ENCODE peak calls at places on chromosomes 3 and 15, in seven cellular contexts. One of them, this sample, is unnamed.

GRCh38 chr15:33425149-33425548 is 114.4 kb downstream of the RYR3 start:
- DNase-seq in WTC11: no peak
- DNase-seq in type B pancreatic cell: no peak
- DNase-seq in psoas muscle: no peak
- DNase-seq in PC-9: no peak
- DNase-seq in kidney: no peak
- DNase-seq in RWPE1: peak
- DNase-seq in this sample: no peak

GRCh38 chr3:137304313-137305056 is 346.7 kb downstream of the IL20RB start:
- DNase-seq in PC-9: no peak
- DNase-seq in WTC11: peak
- DNase-seq in kidney: no peak
- DNase-seq in type B pancreatic cell: no peak
- DNase-seq in RWPE1: no peak
- DNase-seq in psoas muscle: no peak
- DNase-seq in this sample: no peak

GRCh38 chr3:183868804-183869203 is 15.9 kb downstream of the PARL start:
- DNase-seq in kidney: no peak
- DNase-seq in type B pancreatic cell: no peak
- DNase-seq in psoas muscle: no peak
- DNase-seq in RWPE1: no peak
- DNase-seq in WTC11: no peak
- DNase-seq in PC-9: no peak
- DNase-seq in this sample: no peak

GRCh38 chr15:77642793-77643430 is 10.2 kb upstream of the LINGO1 start:
- DNase-seq in psoas muscle: no peak
- DNase-seq in WTC11: no peak
- DNase-seq in PC-9: no peak
- DNase-seq in RWPE1: no peak
- DNase-seq in type B pancreatic cell: no peak
- DNase-seq in kidney: no peak
- DNase-seq in this sample: no peak

GRCh38 chr3:62142280-62142679 is 231.1 kb downstream of the FEZF2 start:
- DNase-seq in kidney: no peak
- DNase-seq in RWPE1: no peak
- DNase-seq in psoas muscle: no peak
- DNase-seq in PC-9: no peak
- DNase-seq in WTC11: no peak
- DNase-seq in type B pancreatic cell: no peak
- DNase-seq in this sample: no peak

GRCh38 chr15:93347917-93348316 is 258.9 kb upstream of the RGMA start:
- DNase-seq in psoas muscle: no peak
- DNase-seq in PC-9: no peak
- DNase-seq in type B pancreatic cell: no peak
- DNase-seq in RWPE1: no peak
- DNase-seq in kidney: no peak
- DNase-seq in WTC11: no peak
- DNase-seq in this sample: no peak

GRCh38 chr3:102299125-102299877 is 135.5 kb upstream of the ZPLD1 start:
- DNase-seq in kidney: no peak
- DNase-seq in RWPE1: peak
- DNase-seq in PC-9: peak
- DNase-seq in type B pancreatic cell: no peak
- DNase-seq in WTC11: no peak
- DNase-seq in psoas muscle: no peak
- DNase-seq in this sample: no peak

GRCh38 chr3:111299070-111299672 is 227.6 kb downstream of the NECTIN3 start:
- DNase-seq in WTC11: no peak
- DNase-seq in type B pancreatic cell: no peak
- DNase-seq in PC-9: no peak
- DNase-seq in psoas muscle: no peak
- DNase-seq in kidney: no peak
- DNase-seq in RWPE1: no peak
- DNase-seq in this sample: no peak

GRCh38 chr3:153338487-153338886 is 176.5 kb downstream of the RAP2B start:
- DNase-seq in WTC11: no peak
- DNase-seq in psoas muscle: no peak
- DNase-seq in kidney: no peak
- DNase-seq in RWPE1: no peak
- DNase-seq in type B pancreatic cell: no peak
- DNase-seq in PC-9: no peak
- DNase-seq in this sample: no peak

DNA sequence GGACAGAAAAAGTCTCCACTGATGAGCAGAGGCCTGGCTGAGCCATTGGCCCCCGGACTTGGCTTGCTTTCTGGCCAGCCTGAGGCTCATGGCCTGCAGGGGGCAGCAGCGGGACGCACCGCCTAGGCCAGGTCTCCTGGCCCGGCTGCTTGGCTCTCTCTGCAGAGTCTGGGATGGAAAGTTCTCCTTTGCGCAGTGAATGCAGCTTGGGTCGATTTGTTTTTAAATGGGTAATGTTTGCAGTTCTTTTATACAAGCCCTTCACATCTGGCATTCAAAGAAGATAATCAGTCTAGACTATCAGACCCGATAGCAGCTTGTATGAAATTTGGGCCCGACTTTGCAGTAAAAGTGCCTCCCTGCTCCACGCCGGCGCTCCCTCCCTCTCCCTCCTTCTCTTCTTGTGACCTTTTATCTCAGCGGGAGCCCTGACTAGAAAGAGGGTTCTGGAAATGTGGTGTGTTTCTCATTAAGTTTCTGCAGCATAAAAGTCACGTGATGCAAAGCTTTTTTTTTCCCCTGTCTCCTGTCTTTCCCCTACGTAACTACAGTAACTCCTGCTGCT is 59.9 kb downstream of the ZNF621 start:
- DNase-seq in type B pancreatic cell: peak
- DNase-seq in RWPE1: peak
- DNase-seq in PC-9: no peak
- DNase-seq in kidney: peak
- DNase-seq in WTC11: peak
- DNase-seq in psoas muscle: peak
- DNase-seq in this sample: peak
- TF ChIP-seq CTCF in type B pancreatic cell: peak
- TF ChIP-seq CTCF in RWPE1: peak
- TF ChIP-seq CTCF in PC-9: peak
- TF ChIP-seq CTCF in kidney: peak
- TF ChIP-seq CTCF in WTC11: peak
- TF ChIP-seq CTCF in psoas muscle: peak
- TF ChIP-seq CTCF in this sample: peak

GRCh38 chr3:19540464-19540863 is 392.2 kb downstream of the KCNH8 start:
- DNase-seq in type B pancreatic cell: no peak
- DNase-seq in kidney: no peak
- DNase-seq in RWPE1: no peak
- DNase-seq in psoas muscle: no peak
- DNase-seq in PC-9: no peak
- DNase-seq in WTC11: no peak
- DNase-seq in this sample: no peak

GRCh38 chr3:19541284-19541683 is 392.7 kb downstream of the EFHB start:
- DNase-seq in PC-9: no peak
- DNase-seq in psoas muscle: no peak
- DNase-seq in type B pancreatic cell: no peak
- DNase-seq in RWPE1: no peak
- DNase-seq in kidney: no peak
- DNase-seq in WTC11: no peak
- DNase-seq in this sample: no peak

GRCh38 chr3:19547665-19548464 is 386.2 kb downstream of the EFHB start:
- DNase-seq in RWPE1: no peak
- DNase-seq in type B pancreatic cell: no peak
- DNase-seq in kidney: no peak
- DNase-seq in WTC11: no peak
- DNase-seq in PC-9: no peak
- DNase-seq in psoas muscle: no peak
- DNase-seq in this sample: no peak

GRCh38 chr3:19539488-19540395 is 391.4 kb downstream of the KCNH8 start:
- DNase-seq in psoas muscle: no peak
- DNase-seq in WTC11: no peak
- DNase-seq in kidney: no peak
- DNase-seq in type B pancreatic cell: no peak
- DNase-seq in PC-9: no peak
- DNase-seq in RWPE1: no peak
- DNase-seq in this sample: no peak

GRCh38 chr3:19543212-19543841 is 390.7 kb downstream of the EFHB start:
- DNase-seq in kidney: no peak
- DNase-seq in psoas muscle: no peak
- DNase-seq in type B pancreatic cell: no peak
- DNase-seq in RWPE1: no peak
- DNase-seq in WTC11: peak
- DNase-seq in PC-9: no peak
- DNase-seq in this sample: no peak
- TF ChIP-seq CTCF in kidney: peak
- TF ChIP-seq CTCF in psoas muscle: peak
- TF ChIP-seq CTCF in type B pancreatic cell: peak
- TF ChIP-seq CTCF in RWPE1: peak
- TF ChIP-seq CTCF in WTC11: peak
- TF ChIP-seq CTCF in PC-9: peak
- TF ChIP-seq CTCF in this sample: no peak

DNA sequence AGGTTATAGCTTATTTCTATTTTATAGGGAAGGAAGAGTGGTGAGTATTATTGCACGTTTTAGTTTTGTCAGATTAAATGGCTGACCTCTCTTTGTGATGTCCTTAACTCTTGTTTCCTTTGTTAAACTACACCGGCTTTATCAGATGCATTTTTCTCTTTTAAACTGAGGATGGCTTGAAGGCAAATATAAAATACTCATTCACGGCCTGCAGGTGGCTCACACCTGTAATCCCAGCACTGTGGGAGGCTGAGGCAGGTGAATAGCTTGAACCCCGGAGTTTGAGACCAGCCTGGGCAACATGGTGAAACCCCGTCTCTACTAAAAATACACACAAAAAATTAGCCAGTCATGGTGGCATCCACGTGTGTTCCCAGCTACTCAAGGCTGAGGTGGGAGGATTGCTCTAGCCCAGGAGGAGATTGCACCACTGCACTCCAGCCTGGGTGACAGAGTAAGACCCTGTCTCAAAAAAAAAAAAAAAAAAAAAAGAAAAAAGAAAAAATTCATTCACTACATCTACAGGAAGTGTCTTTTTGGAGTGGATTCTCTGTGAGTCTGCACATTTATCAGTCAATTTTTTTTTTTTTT is 34.8 kb upstream of the SACM1L start:
- DNase-seq in WTC11: no peak
- DNase-seq in psoas muscle: no peak
- DNase-seq in type B pancreatic cell: no peak
- DNase-seq in kidney: no peak
- DNase-seq in RWPE1: no peak
- DNase-seq in PC-9: no peak
- DNase-seq in this sample: no peak
- TF ChIP-seq CTCF in WTC11: no peak
- TF ChIP-seq CTCF in psoas muscle: no peak
- TF ChIP-seq CTCF in type B pancreatic cell: no peak
- TF ChIP-seq CTCF in kidney: no peak
- TF ChIP-seq CTCF in RWPE1: no peak
- TF ChIP-seq CTCF in PC-9: no peak
- TF ChIP-seq CTCF in this sample: no peak

GRCh38 chr3:42552830-42553229 is 28.9 kb downstream of the SEC22C start:
- DNase-seq in psoas muscle: no peak
- DNase-seq in PC-9: no peak
- DNase-seq in RWPE1: no peak
- DNase-seq in WTC11: no peak
- DNase-seq in type B pancreatic cell: no peak
- DNase-seq in kidney: no peak
- DNase-seq in this sample: no peak

GRCh38 chr3:42556089-42556632 is 25.6 kb downstream of the SEC22C start:
- DNase-seq in kidney: no peak
- DNase-seq in PC-9: peak
- DNase-seq in RWPE1: no peak
- DNase-seq in psoas muscle: no peak
- DNase-seq in WTC11: no peak
- DNase-seq in type B pancreatic cell: no peak
- DNase-seq in this sample: no peak

GRCh38 chr3:42562047-42562907 is 19.5 kb downstream of the SEC22C start:
- DNase-seq in PC-9: no peak
- DNase-seq in kidney: no peak
- DNase-seq in type B pancreatic cell: no peak
- DNase-seq in RWPE1: no peak
- DNase-seq in WTC11: no peak
- DNase-seq in psoas muscle: no peak
- DNase-seq in this sample: no peak

GRCh38 chr3:42557849-42558248 is 23.9 kb downstream of the SEC22C start:
- DNase-seq in PC-9: no peak
- DNase-seq in RWPE1: no peak
- DNase-seq in kidney: no peak
- DNase-seq in WTC11: no peak
- DNase-seq in psoas muscle: no peak
- DNase-seq in type B pancreatic cell: no peak
- DNase-seq in this sample: no peak
- TF ChIP-seq CTCF in PC-9: peak
- TF ChIP-seq CTCF in RWPE1: peak
- TF ChIP-seq CTCF in kidney: no peak
- TF ChIP-seq CTCF in WTC11: no peak
- TF ChIP-seq CTCF in psoas muscle: no peak
- TF ChIP-seq CTCF in type B pancreatic cell: no peak
- TF ChIP-seq CTCF in this sample: no peak

GRCh38 chr3:98985406-98985805 is 83.9 kb upstream of the DCBLD2 start:
- DNase-seq in kidney: no peak
- DNase-seq in WTC11: no peak
- DNase-seq in psoas muscle: no peak
- DNase-seq in type B pancreatic cell: no peak
- DNase-seq in PC-9: no peak
- DNase-seq in RWPE1: no peak
- DNase-seq in this sample: no peak
- TF ChIP-seq CTCF in kidney: no peak
- TF ChIP-seq CTCF in WTC11: no peak
- TF ChIP-seq CTCF in psoas muscle: no peak
- TF ChIP-seq CTCF in type B pancreatic cell: no peak
- TF ChIP-seq CTCF in PC-9: peak
- TF ChIP-seq CTCF in RWPE1: no peak
- TF ChIP-seq CTCF in this sample: no peak

GRCh38 chr3:10193692-10194327 is 29.1 kb downstream of the IRAK2 start:
- DNase-seq in psoas muscle: no peak
- DNase-seq in WTC11: no peak
- DNase-seq in RWPE1: no peak
- DNase-seq in PC-9: no peak
- DNase-seq in kidney: no peak
- DNase-seq in type B pancreatic cell: no peak
- DNase-seq in this sample: no peak

GRCh38 chr3:10195692-10196091 is 31.0 kb downstream of the IRAK2 start:
- DNase-seq in RWPE1: no peak
- DNase-seq in psoas muscle: peak
- DNase-seq in type B pancreatic cell: no peak
- DNase-seq in PC-9: no peak
- DNase-seq in WTC11: no peak
- DNase-seq in kidney: no peak
- DNase-seq in this sample: no peak

GRCh38 chr3:10189557-10190374 is 25.0 kb downstream of the IRAK2 start:
- DNase-seq in kidney: peak
- DNase-seq in WTC11: no peak
- DNase-seq in RWPE1: peak
- DNase-seq in PC-9: peak
- DNase-seq in type B pancreatic cell: no peak
- DNase-seq in psoas muscle: peak
- DNase-seq in this sample: peak

GRCh38 chr3:10194328-10195071 is 29.8 kb downstream of the IRAK2 start:
- DNase-seq in psoas muscle: peak
- DNase-seq in type B pancreatic cell: no peak
- DNase-seq in WTC11: no peak
- DNase-seq in kidney: no peak
- DNase-seq in PC-9: no peak
- DNase-seq in RWPE1: peak
- DNase-seq in this sample: peak

GRCh38 chr3:10192953-10193691 is 28.4 kb downstream of the IRAK2 start:
- DNase-seq in PC-9: peak
- DNase-seq in psoas muscle: no peak
- DNase-seq in kidney: peak
- DNase-seq in WTC11: peak
- DNase-seq in type B pancreatic cell: no peak
- DNase-seq in RWPE1: peak
- DNase-seq in this sample: peak
- TF ChIP-seq CTCF in PC-9: no peak
- TF ChIP-seq CTCF in psoas muscle: peak
- TF ChIP-seq CTCF in kidney: no peak
- TF ChIP-seq CTCF in WTC11: no peak
- TF ChIP-seq CTCF in type B pancreatic cell: peak
- TF ChIP-seq CTCF in RWPE1: no peak
- TF ChIP-seq CTCF in this sample: no peak

This sample was measured in natural killer cell.